ENCODE peak calls at places on chromosome 20, in seven cellular contexts. One of them, this sample, is unnamed.

GRCh38 chr20:37526839-37527637 is 638 bp downstream of the BLCAP start:
- DNase-seq in endothelial cell: peak
- DNase-seq in EL: peak
- DNase-seq in NCI-H460: no peak
- DNase-seq in progenitor cell of endocrine pancreas: no peak
- DNase-seq in SJCRH30: peak
- DNase-seq in stimulated activated CD8-positive, alpha-beta memory T cell treated with anti-CD3 and anti-CD28 coated beads, Interleukin-4, amount 100 ng/mL, for 48 hours: no peak
- DNase-seq in this sample: peak

GRCh38 chr20:38880952-38881735 is 45.1 kb upstream of the FAM83D start:
- DNase-seq in EL: peak
- DNase-seq in endothelial cell: no peak
- DNase-seq in stimulated activated CD8-positive, alpha-beta memory T cell treated with anti-CD3 and anti-CD28 coated beads, Interleukin-4, amount 100 ng/mL, for 48 hours: no peak
- DNase-seq in progenitor cell of endocrine pancreas: no peak
- DNase-seq in NCI-H460: no peak
- DNase-seq in SJCRH30: peak
- DNase-seq in this sample: no peak

GRCh38 chr20:36274248-36274841 is 31.8 kb upstream of the DLGAP4 start:
- DNase-seq in progenitor cell of endocrine pancreas: no peak
- DNase-seq in stimulated activated CD8-positive, alpha-beta memory T cell treated with anti-CD3 and anti-CD28 coated beads, Interleukin-4, amount 100 ng/mL, for 48 hours: peak
- DNase-seq in NCI-H460: no peak
- DNase-seq in SJCRH30: peak
- DNase-seq in EL: no peak
- DNase-seq in endothelial cell: no peak
- DNase-seq in this sample: no peak

GRCh38 chr20:6920991-6921613 is 153.6 kb downstream of the BMP2 start:
- DNase-seq in endothelial cell: no peak
- DNase-seq in NCI-H460: no peak
- DNase-seq in stimulated activated CD8-positive, alpha-beta memory T cell treated with anti-CD3 and anti-CD28 coated beads, Interleukin-4, amount 100 ng/mL, for 48 hours: no peak
- DNase-seq in EL: no peak
- DNase-seq in SJCRH30: no peak
- DNase-seq in progenitor cell of endocrine pancreas: no peak
- DNase-seq in this sample: no peak

GRCh38 chr20:13261460-13262301 is 40.6 kb downstream of the ISM1 start:
- DNase-seq in EL: peak
- DNase-seq in endothelial cell: peak
- DNase-seq in SJCRH30: peak
- DNase-seq in progenitor cell of endocrine pancreas: peak
- DNase-seq in NCI-H460: peak
- DNase-seq in stimulated activated CD8-positive, alpha-beta memory T cell treated with anti-CD3 and anti-CD28 coated beads, Interleukin-4, amount 100 ng/mL, for 48 hours: peak
- DNase-seq in this sample: peak

GRCh38 chr20:30167540-30167939 is 1089.9 kb upstream of the DEFB115 start:
- DNase-seq in NCI-H460: no peak
- DNase-seq in endothelial cell: no peak
- DNase-seq in stimulated activated CD8-positive, alpha-beta memory T cell treated with anti-CD3 and anti-CD28 coated beads, Interleukin-4, amount 100 ng/mL, for 48 hours: no peak
- DNase-seq in EL: no peak
- DNase-seq in progenitor cell of endocrine pancreas: no peak
- DNase-seq in SJCRH30: no peak
- DNase-seq in this sample: no peak

GRCh38 chr20:13788167-13788834 is 3.5 kb downstream of the NDUFAF5 start:
- DNase-seq in NCI-H460: peak
- DNase-seq in SJCRH30: peak
- DNase-seq in stimulated activated CD8-positive, alpha-beta memory T cell treated with anti-CD3 and anti-CD28 coated beads, Interleukin-4, amount 100 ng/mL, for 48 hours: peak
- DNase-seq in progenitor cell of endocrine pancreas: no peak
- DNase-seq in EL: peak
- DNase-seq in endothelial cell: peak
- DNase-seq in this sample: peak

GRCh38 chr20:13029687-13030510 is 21.1 kb downstream of the SPTLC3 start:
- DNase-seq in SJCRH30: peak
- DNase-seq in progenitor cell of endocrine pancreas: no peak
- DNase-seq in endothelial cell: no peak
- DNase-seq in EL: peak
- DNase-seq in stimulated activated CD8-positive, alpha-beta memory T cell treated with anti-CD3 and anti-CD28 coated beads, Interleukin-4, amount 100 ng/mL, for 48 hours: no peak
- DNase-seq in NCI-H460: peak
- DNase-seq in this sample: no peak

GRCh38 chr20:36802326-36803223 is 29.0 kb upstream of the DSN1 start:
- DNase-seq in progenitor cell of endocrine pancreas: no peak
- DNase-seq in NCI-H460: no peak
- DNase-seq in SJCRH30: peak
- DNase-seq in EL: peak
- DNase-seq in stimulated activated CD8-positive, alpha-beta memory T cell treated with anti-CD3 and anti-CD28 coated beads, Interleukin-4, amount 100 ng/mL, for 48 hours: no peak
- DNase-seq in endothelial cell: no peak
- DNase-seq in this sample: peak

GRCh38 chr20:56468317-56469076 is at the start of gene RTF2:
- DNase-seq in SJCRH30: peak
- DNase-seq in EL: peak
- DNase-seq in progenitor cell of endocrine pancreas: peak
- DNase-seq in endothelial cell: peak
- DNase-seq in stimulated activated CD8-positive, alpha-beta memory T cell treated with anti-CD3 and anti-CD28 coated beads, Interleukin-4, amount 100 ng/mL, for 48 hours: peak
- DNase-seq in NCI-H460: peak
- DNase-seq in this sample: peak

GRCh38 chr20:16539280-16539679 is 34.0 kb downstream of the KIF16B start:
- DNase-seq in NCI-H460: no peak
- DNase-seq in endothelial cell: no peak
- DNase-seq in progenitor cell of endocrine pancreas: no peak
- DNase-seq in EL: no peak
- DNase-seq in stimulated activated CD8-positive, alpha-beta memory T cell treated with anti-CD3 and anti-CD28 coated beads, Interleukin-4, amount 100 ng/mL, for 48 hours: no peak
- DNase-seq in SJCRH30: no peak
- DNase-seq in this sample: no peak

GRCh38 chr20:46994341-46994740 is 99.7 kb downstream of the EYA2 start:
- DNase-seq in stimulated activated CD8-positive, alpha-beta memory T cell treated with anti-CD3 and anti-CD28 coated beads, Interleukin-4, amount 100 ng/mL, for 48 hours: peak
- DNase-seq in progenitor cell of endocrine pancreas: no peak
- DNase-seq in SJCRH30: no peak
- DNase-seq in NCI-H460: no peak
- DNase-seq in endothelial cell: no peak
- DNase-seq in EL: no peak
- DNase-seq in this sample: peak

GRCh38 chr20:39021748-39022147 is 59.6 kb downstream of the DHX35 start:
- DNase-seq in endothelial cell: no peak
- DNase-seq in stimulated activated CD8-positive, alpha-beta memory T cell treated with anti-CD3 and anti-CD28 coated beads, Interleukin-4, amount 100 ng/mL, for 48 hours: peak
- DNase-seq in EL: no peak
- DNase-seq in progenitor cell of endocrine pancreas: no peak
- DNase-seq in NCI-H460: no peak
- DNase-seq in SJCRH30: no peak
- DNase-seq in this sample: no peak

GRCh38 chr20:32352101-32352720 is 5.9 kb upstream of the ASXL1 start:
- DNase-seq in NCI-H460: no peak
- DNase-seq in SJCRH30: no peak
- DNase-seq in stimulated activated CD8-positive, alpha-beta memory T cell treated with anti-CD3 and anti-CD28 coated beads, Interleukin-4, amount 100 ng/mL, for 48 hours: no peak
- DNase-seq in endothelial cell: no peak
- DNase-seq in EL: no peak
- DNase-seq in progenitor cell of endocrine pancreas: no peak
- DNase-seq in this sample: no peak

GRCh38 chr20:62774762-62775161 is 21.5 kb upstream of the MRGBP start:
- DNase-seq in SJCRH30: no peak
- DNase-seq in endothelial cell: no peak
- DNase-seq in EL: no peak
- DNase-seq in progenitor cell of endocrine pancreas: no peak
- DNase-seq in NCI-H460: no peak
- DNase-seq in stimulated activated CD8-positive, alpha-beta memory T cell treated with anti-CD3 and anti-CD28 coated beads, Interleukin-4, amount 100 ng/mL, for 48 hours: no peak
- DNase-seq in this sample: no peak

GRCh38 chr20:14264869-14265268 is 72.5 kb downstream of the FLRT3 start:
- DNase-seq in SJCRH30: peak
- DNase-seq in EL: peak
- DNase-seq in progenitor cell of endocrine pancreas: no peak
- DNase-seq in stimulated activated CD8-positive, alpha-beta memory T cell treated with anti-CD3 and anti-CD28 coated beads, Interleukin-4, amount 100 ng/mL, for 48 hours: no peak
- DNase-seq in endothelial cell: no peak
- DNase-seq in NCI-H460: no peak
- DNase-seq in this sample: no peak

GRCh38 chr20:48574383-48574782 is 253.4 kb downstream of the PREX1 start:
- DNase-seq in NCI-H460: no peak
- DNase-seq in SJCRH30: peak
- DNase-seq in endothelial cell: no peak
- DNase-seq in progenitor cell of endocrine pancreas: no peak
- DNase-seq in stimulated activated CD8-positive, alpha-beta memory T cell treated with anti-CD3 and anti-CD28 coated beads, Interleukin-4, amount 100 ng/mL, for 48 hours: no peak
- DNase-seq in EL: peak
- DNase-seq in this sample: no peak

GRCh38 chr20:25278636-25279361 is 30.9 kb downstream of the PYGB start:
- DNase-seq in stimulated activated CD8-positive, alpha-beta memory T cell treated with anti-CD3 and anti-CD28 coated beads, Interleukin-4, amount 100 ng/mL, for 48 hours: no peak
- DNase-seq in progenitor cell of endocrine pancreas: no peak
- DNase-seq in EL: no peak
- DNase-seq in endothelial cell: no peak
- DNase-seq in NCI-H460: no peak
- DNase-seq in SJCRH30: no peak
- DNase-seq in this sample: no peak

GRCh38 chr20:35058184-35058583 is 34.4 kb downstream of the TRPC4AP start:
- DNase-seq in endothelial cell: no peak
- DNase-seq in progenitor cell of endocrine pancreas: no peak
- DNase-seq in SJCRH30: peak
- DNase-seq in NCI-H460: no peak
- DNase-seq in stimulated activated CD8-positive, alpha-beta memory T cell treated with anti-CD3 and anti-CD28 coated beads, Interleukin-4, amount 100 ng/mL, for 48 hours: no peak
- DNase-seq in EL: no peak
- DNase-seq in this sample: no peak

GRCh38 chr20:63979549-63980316 is at the start of gene SAMD10:
- DNase-seq in endothelial cell: peak
- DNase-seq in stimulated activated CD8-positive, alpha-beta memory T cell treated with anti-CD3 and anti-CD28 coated beads, Interleukin-4, amount 100 ng/mL, for 48 hours: peak
- DNase-seq in SJCRH30: peak
- DNase-seq in progenitor cell of endocrine pancreas: peak
- DNase-seq in NCI-H460: no peak
- DNase-seq in EL: peak
- DNase-seq in this sample: peak

GRCh38 chr20:8218861-8219260 is 86.8 kb downstream of the PLCB1 start:
- DNase-seq in progenitor cell of endocrine pancreas: no peak
- DNase-seq in stimulated activated CD8-positive, alpha-beta memory T cell treated with anti-CD3 and anti-CD28 coated beads, Interleukin-4, amount 100 ng/mL, for 48 hours: no peak
- DNase-seq in EL: peak
- DNase-seq in SJCRH30: no peak
- DNase-seq in NCI-H460: no peak
- DNase-seq in endothelial cell: no peak
- DNase-seq in this sample: no peak

GRCh38 chr20:48047453-48047852 is 262.2 kb upstream of the SULF2 start:
- DNase-seq in SJCRH30: no peak
- DNase-seq in stimulated activated CD8-positive, alpha-beta memory T cell treated with anti-CD3 and anti-CD28 coated beads, Interleukin-4, amount 100 ng/mL, for 48 hours: no peak
- DNase-seq in progenitor cell of endocrine pancreas: no peak
- DNase-seq in EL: no peak
- DNase-seq in NCI-H460: no peak
- DNase-seq in endothelial cell: no peak
- DNase-seq in this sample: no peak

GRCh38 chr20:49450281-49450707 is 32.2 kb downstream of the KCNB1 start:
- DNase-seq in stimulated activated CD8-positive, alpha-beta memory T cell treated with anti-CD3 and anti-CD28 coated beads, Interleukin-4, amount 100 ng/mL, for 48 hours: no peak
- DNase-seq in progenitor cell of endocrine pancreas: no peak
- DNase-seq in endothelial cell: no peak
- DNase-seq in EL: no peak
- DNase-seq in NCI-H460: no peak
- DNase-seq in SJCRH30: peak
- DNase-seq in this sample: no peak

GRCh38 chr20:61746147-61746646 is 319.5 kb downstream of the TAF4 start:
- DNase-seq in stimulated activated CD8-positive, alpha-beta memory T cell treated with anti-CD3 and anti-CD28 coated beads, Interleukin-4, amount 100 ng/mL, for 48 hours: no peak
- DNase-seq in progenitor cell of endocrine pancreas: no peak
- DNase-seq in SJCRH30: no peak
- DNase-seq in NCI-H460: no peak
- DNase-seq in EL: no peak
- DNase-seq in endothelial cell: no peak
- DNase-seq in this sample: no peak

GRCh38 chr20:13799974-13800373 is 15.1 kb downstream of the NDUFAF5 start:
- DNase-seq in endothelial cell: no peak
- DNase-seq in stimulated activated CD8-positive, alpha-beta memory T cell treated with anti-CD3 and anti-CD28 coated beads, Interleukin-4, amount 100 ng/mL, for 48 hours: no peak
- DNase-seq in EL: no peak
- DNase-seq in SJCRH30: peak
- DNase-seq in progenitor cell of endocrine pancreas: no peak
- DNase-seq in NCI-H460: no peak
- DNase-seq in this sample: no peak